ENCODE peak calls at places on chromosomes 16 and 17, in seven cellular contexts. C is mesenchymal stem cell, H is H9, O is IMR-90, X is neuronal stem cell, N is H1, T is trophoblast cell. Z is an unnamed sample.

GRCh38 chr16:82047374-82047773 is 12.3 kb downstream of the HSD17B2 start:
- DNase-seq in T (no peak), O (no peak), H (no peak), N (no peak), C (no peak), X (no peak), Z (no peak)

GRCh38 chr17:7479389-7480192 is at the start of gene ZBTB4:
- DNase-seq in H (peak; percentile 53), X (peak; percentile 44), N (peak; percentile 69), O (peak; percentile 21), T (peak; percentile 5), C (peak; percentile 65), Z (peak; percentile 70)

GRCh38 chr16:84535408-84535807 is 30.9 kb upstream of the MEAK7 start:
- DNase-seq in T (no peak), X (no peak), C (no peak), N (no peak), H (no peak), O (no peak), Z (peak; percentile 53)

GRCh38 chr16:77434365-77435239 is at the start of gene ADAMTS18:
- DNase-seq in H (peak; percentile 66), X (peak; percentile 30), N (peak; percentile 63), C (no peak), O (no peak), T (no peak), Z (peak; percentile 62)

GRCh38 chr16:65965632-65966031 is 400.9 kb upstream of the CDH5 start:
- DNase-seq in T (peak; percentile 45), N (no peak), X (no peak), H (no peak), O (no peak), C (no peak), Z (no peak)

GRCh38 chr16:24820522-24820921 is 25.2 kb upstream of the SLC5A11 start:
- DNase-seq in O (peak; percentile 44), T (no peak), H (no peak), C (peak; percentile 45), N (no peak), X (no peak), Z (no peak)

GRCh38 chr17:55652825-55653224 is 69.8 kb downstream of the TMEM100 start:
- DNase-seq in T (no peak), H (no peak), N (no peak), X (no peak), O (no peak), C (no peak), Z (no peak)

GRCh38 chr16:77236063-77236511 is 36.9 kb downstream of the SYCE1L start:
- DNase-seq in T (peak; percentile 72), X (peak; percentile 88), C (peak; percentile 77), O (peak; percentile 71), H (peak; percentile 94), N (peak; percentile 98), Z (peak; percentile 85)

GRCh38 chr17:17552351-17553216 is 38.9 kb downstream of the PEMT start:
- DNase-seq in N (no peak), O (no peak), T (no peak), C (no peak), H (no peak), X (no peak), Z (no peak)

GRCh38 chr17:17661134-17661533 is 20.1 kb upstream of the RAI1 start:
- DNase-seq in X (no peak), H (no peak), O (no peak), C (no peak), N (no peak), T (no peak), Z (no peak)

GRCh38 chr16:67878232-67878631 is 5.4 kb downstream of the EDC4 start:
- DNase-seq in O (no peak), H (no peak), C (no peak), X (no peak), T (no peak), N (no peak), Z (no peak)

GRCh38 chr16:13181432-13181831 is 280.0 kb downstream of the SHISA9 start:
- DNase-seq in H (no peak), O (no peak), X (no peak), T (no peak), N (no peak), C (no peak), Z (no peak)

GRCh38 chr17:9064311-9064834 is 43.1 kb downstream of the NTN1 start:
- DNase-seq in N (no peak), O (no peak), C (no peak), X (no peak), H (no peak), T (no peak), Z (no peak)

GRCh38 chr16:79726902-79727301 is 126.4 kb upstream of the MAF start:
- DNase-seq in O (no peak), H (no peak), C (no peak), X (no peak), N (no peak), T (no peak), Z (no peak)

GRCh38 chr16:79721186-79721745 is 120.7 kb upstream of the MAF start:
- DNase-seq in T (no peak), C (no peak), N (no peak), X (no peak), H (no peak), O (no peak), Z (no peak)

GRCh38 chr16:79728048-79728922 is 127.7 kb upstream of the MAF start:
- DNase-seq in C (no peak), H (no peak), X (no peak), N (no peak), T (no peak), O (no peak), Z (peak; percentile 77)

GRCh38 chr16:79728923-79729240 is 128.3 kb upstream of the MAF start:
- DNase-seq in H (no peak), C (no peak), X (no peak), T (no peak), O (no peak), N (no peak), Z (no peak)

DNA sequence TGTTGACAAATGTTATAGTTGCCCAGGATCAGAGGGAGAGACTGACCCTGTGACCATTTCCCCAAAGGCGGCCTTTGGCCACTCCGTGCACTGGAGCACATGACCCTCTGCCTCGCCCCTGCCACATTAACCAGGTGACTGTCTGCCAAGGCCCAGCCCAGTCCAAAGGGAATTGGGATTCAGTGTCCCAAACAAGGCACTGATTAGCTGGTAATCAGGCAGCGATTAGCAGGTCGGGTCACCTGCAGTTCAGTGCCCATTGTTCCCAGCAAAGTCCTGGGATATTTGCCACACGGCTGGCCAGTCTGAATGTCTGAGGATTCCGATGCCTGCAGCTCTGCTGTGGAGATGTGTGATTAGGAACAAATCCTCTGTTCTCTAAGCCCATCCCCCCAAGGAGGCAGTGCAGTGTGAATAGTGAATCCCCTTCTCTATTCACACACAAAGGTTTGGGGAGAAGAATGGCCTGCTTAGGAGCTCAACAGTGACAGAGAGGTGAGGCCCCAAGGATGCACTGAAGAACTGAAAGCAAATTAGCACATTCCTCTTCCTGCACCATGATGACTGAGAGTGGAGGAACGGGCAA is 123.1 kb upstream of the MAF start:
- DNase-seq in X (peak; percentile 94), C (no peak), N (no peak), T (no peak), O (no peak), H (no peak), Z (peak; percentile 94)
- H2AK5ac ChIP-seq in X (no peak overlapping the region), C (no peak overlapping the region), N (no peak overlapping the region), T (no peak overlapping the region), O (no peak overlapping the region), H (no peak overlapping the region), Z (no peak overlapping the region)

GRCh38 chr16:80114699-80115098 is 426.1 kb upstream of the DYNLRB2 start:
- DNase-seq in X (no peak), O (no peak), T (no peak), C (no peak), N (no peak), H (no peak), Z (no peak)
- H3K9ac ChIP-seq in X (no peak overlapping the region), O (no peak overlapping the region), T (no peak overlapping the region), C (no peak overlapping the region), N (no peak overlapping the region), H (no peak overlapping the region), Z (no peak overlapping the region)

DNA sequence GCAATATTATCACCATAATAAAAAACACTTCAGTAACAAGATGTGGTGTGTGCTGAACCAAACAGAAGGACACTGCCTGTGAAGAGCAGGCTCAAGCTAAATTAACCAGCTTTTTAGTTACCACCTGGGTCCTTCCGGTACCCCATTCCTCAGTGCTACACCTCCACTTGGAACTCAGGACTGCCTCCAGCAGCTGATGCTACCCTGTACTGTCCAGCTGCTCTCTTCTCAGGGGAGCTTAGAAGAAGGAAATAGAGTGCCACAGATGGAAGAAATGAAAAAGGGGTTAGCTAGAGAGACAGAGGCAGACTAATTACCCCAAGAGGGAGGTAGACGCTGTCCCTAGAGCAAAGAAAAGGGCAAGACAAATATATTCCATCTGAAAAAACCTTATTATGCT is 5.7 kb downstream of the MED13 start:
- DNase-seq in H (no peak), X (no peak), T (no peak), C (no peak), O (no peak), N (no peak), Z (no peak)
- H3K18ac ChIP-seq in H (no peak overlapping the region), X (no peak overlapping the region), T (no peak overlapping the region), C (no peak overlapping the region), O (no peak overlapping the region), N (no peak overlapping the region), Z (no peak overlapping the region)

DNA sequence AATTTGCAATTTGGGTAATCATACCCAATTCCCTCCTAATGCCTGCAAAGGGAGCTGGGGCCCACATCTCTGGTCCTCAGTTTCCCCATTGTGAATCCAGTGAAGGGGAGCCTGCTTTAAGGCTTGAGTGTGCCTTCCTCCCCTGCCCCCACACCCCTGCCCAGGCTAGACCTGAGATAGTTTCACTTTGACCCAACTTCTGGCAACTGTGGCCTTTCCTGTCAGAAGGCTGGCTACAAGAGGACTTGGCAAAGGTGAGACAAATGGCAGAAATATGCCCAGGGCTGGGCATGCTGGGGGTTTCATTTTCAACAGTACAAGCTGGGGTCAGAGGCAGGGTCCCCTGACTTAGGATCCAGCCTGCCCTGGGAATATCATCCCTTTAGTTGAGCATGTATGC is 10.0 kb downstream of the SOCS1 start:
- DNase-seq in X (no peak), O (no peak), N (no peak), C (no peak), T (no peak), H (no peak), Z (no peak)
- H2AK5ac ChIP-seq in X (no peak overlapping the region), O (no peak overlapping the region), N (no peak overlapping the region), C (no peak overlapping the region), T (no peak overlapping the region), H (no peak overlapping the region), Z (no peak overlapping the region)

DNA sequence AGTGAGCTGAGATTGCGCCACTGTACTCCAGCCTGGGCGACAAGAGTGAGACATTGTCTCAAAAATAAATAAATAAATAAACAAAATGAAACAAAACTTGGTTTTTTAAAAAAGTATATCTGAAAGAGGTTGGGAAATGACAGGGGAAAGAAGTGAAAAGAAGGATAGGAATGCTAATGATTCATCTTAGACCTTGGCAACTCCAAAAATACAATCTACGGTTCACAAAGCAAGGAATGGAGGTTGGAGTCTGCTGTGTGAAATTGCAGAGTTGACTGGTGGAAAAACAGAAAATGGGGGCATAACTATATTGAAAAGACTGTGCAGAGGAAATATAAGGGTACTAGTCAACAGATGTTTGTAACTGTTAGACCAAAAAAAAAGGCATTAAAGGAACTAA is 40.0 kb upstream of the CD300E start:
- DNase-seq in C (no peak), H (no peak), O (no peak), N (no peak), X (no peak), T (no peak), Z (no peak)
- H3K9ac ChIP-seq in C (no peak overlapping the region), H (no peak overlapping the region), O (no peak overlapping the region), N (no peak overlapping the region), X (no peak overlapping the region), T (no peak overlapping the region), Z (no peak overlapping the region)

GRCh38 chr16:26505501-26505900 is 561.2 kb upstream of the C16orf82 start:
- DNase-seq in X (no peak), T (no peak), H (no peak), C (no peak), N (peak; percentile 36), O (no peak), Z (peak; percentile 56)
- H3K18ac ChIP-seq in X (no peak overlapping the region), T (no peak overlapping the region), H (no peak overlapping the region), C (no peak overlapping the region), N (no peak overlapping the region), O (no peak overlapping the region), Z (no peak overlapping the region)